ENCODE peak calls at places on chromosomes 16 and 17, in eight cellular contexts. D is GM12864, Z is B cell, C is lung, R is IMR-90, L is mucosa of descending colon, Y is foreskin fibroblast, T is pancreas. Q is an unnamed sample.

GRCh38 chr17:16916557-16916920 is 55.4 kb downstream of the TNFRSF13B start:
- DNase-seq in D (no peak), Z (no peak), C (no peak), R (no peak), L (no peak), Y (no peak), T (no peak), Q (no peak)

GRCh38 chr16:73717266-73718057 is 579.2 kb upstream of the PSMD7 start:
- DNase-seq in D (no peak), Z (no peak), C (no peak), R (no peak), L (no peak), Y (no peak), T (no peak), Q (no peak)

GRCh38 chr17:42055496-42055895 is 5.1 kb upstream of the C17orf113 start:
- DNase-seq in D (no peak), Z (no peak), C (no peak), R (peak; percentile 12), L (no peak), Y (peak; percentile 35), T (no peak), Q (no peak)

GRCh38 chr17:47879028-47879585 is 16.9 kb upstream of the SP2 start:
- DNase-seq in D (no peak), Z (no peak), C (no peak), R (peak; percentile 78), L (no peak), Y (no peak), T (no peak), Q (peak; percentile 23)

GRCh38 chr17:2174471-2175293 is 119.8 kb downstream of the HIC1 start:
- DNase-seq in D (no peak), Z (no peak), C (peak; percentile 55), R (peak; percentile 99), L (peak; percentile 49), Y (peak; percentile 91), T (no peak), Q (peak; percentile 98)

GRCh38 chr16:67883146-67883871 is 1.4 kb upstream of the NRN1L start:
- DNase-seq in D (no peak), Z (no peak), C (no peak), R (no peak), L (no peak), Y (no peak), T (no peak), Q (no peak)

GRCh38 chr17:37736428-37736827 is 8.4 kb downstream of the HNF1B start:
- DNase-seq in D (no peak), Z (no peak), C (no peak), R (no peak), L (no peak), Y (no peak), T (no peak), Q (no peak)

GRCh38 chr17:32503251-32504165 is 16.7 kb downstream of the CDK5R1 start:
- DNase-seq in D (peak; percentile 96), Z (peak; percentile 78), C (no peak), R (no peak), L (no peak), Y (no peak), T (no peak), Q (no peak)

GRCh38 chr17:7404737-7405412 is 978 bp upstream of the TMEM256 start:
- DNase-seq in D (no peak), Z (no peak), C (peak; percentile 45), R (no peak), L (peak; percentile 70), Y (no peak), T (peak; percentile 65), Q (no peak)

GRCh38 chr16:47060596-47060995 is 83.1 kb downstream of the NETO2 start:
- DNase-seq in D (no peak), Z (no peak), C (no peak), R (no peak), L (no peak), Y (no peak), T (no peak), Q (no peak)

GRCh38 chr16:85733839-85734170 is 17.1 kb downstream of the C16orf74 start:
- DNase-seq in D (no peak), Z (no peak), C (peak; percentile 41), R (no peak), L (no peak), Y (no peak), T (no peak), Q (peak; percentile 44)

GRCh38 chr17:51461578-51462004 is 201.2 kb downstream of the UTP18 start:
- DNase-seq in D (peak; percentile 10), Z (peak; percentile 14), C (peak; percentile 62), R (peak; percentile 23), L (peak; percentile 54), Y (no peak), T (peak; percentile 42), Q (peak; percentile 60)

GRCh38 chr16:27483083-27483437 is 66.7 kb downstream of the GTF3C1 start:
- DNase-seq in D (no peak), Z (no peak), C (no peak), R (no peak), L (no peak), Y (no peak), T (no peak), Q (no peak)

GRCh38 chr17:71180801-71181385 is 939.9 kb upstream of the SOX9 start:
- DNase-seq in D (no peak), Z (no peak), C (no peak), R (peak; percentile 52), L (peak; percentile 48), Y (peak; percentile 20), T (no peak), Q (peak; percentile 47)

GRCh38 chr17:32461853-32462617 is 17.7 kb downstream of the PSMD11 start:
- DNase-seq in D (no peak), Z (peak; percentile 74), C (no peak), R (peak; percentile 52), L (no peak), Y (peak; percentile 35), T (peak; percentile 33), Q (peak; percentile 61)

GRCh38 chr17:6712854-6713129 is 377 bp downstream of the SLC13A5 start:
- DNase-seq in D (no peak), Z (no peak), C (no peak), R (no peak), L (no peak), Y (no peak), T (no peak), Q (no peak)

GRCh38 chr17:45098869-45099616 is 33.3 kb downstream of the PLCD3 start:
- DNase-seq in D (no peak), Z (peak; percentile 77), C (peak; percentile 85), R (peak; percentile 66), L (peak; percentile 91), Y (peak; percentile 48), T (peak; percentile 79), Q (peak; percentile 82)

GRCh38 chr16:57137566-57138273 is 45.3 kb downstream of the CPNE2 start:
- DNase-seq in D (no peak), Z (no peak), C (no peak), R (no peak), L (peak; percentile 24), Y (no peak), T (no peak), Q (no peak)

GRCh38 chr17:10325036-10325435 is 47.8 kb downstream of the MYH13 start:
- DNase-seq in D (no peak), Z (no peak), C (no peak), R (peak; percentile 8), L (no peak), Y (no peak), T (no peak), Q (peak; percentile 24)

GRCh38 chr17:10328206-10328605 is 44.6 kb downstream of the MYH13 start:
- DNase-seq in D (no peak), Z (no peak), C (no peak), R (no peak), L (no peak), Y (no peak), T (no peak), Q (no peak)

GRCh38 chr17:10328971-10329923 is 43.6 kb downstream of the MYH13 start:
- DNase-seq in D (no peak), Z (no peak), C (no peak), R (no peak), L (no peak), Y (no peak), T (no peak), Q (no peak)

GRCh38 chr17:10323812-10324610 is 48.8 kb downstream of the MYH13 start:
- DNase-seq in D (no peak), Z (no peak), C (no peak), R (no peak), L (no peak), Y (no peak), T (no peak), Q (no peak)

GRCh38 chr17:10327640-10328039 is 45.2 kb downstream of the MYH13 start:
- DNase-seq in D (peak; percentile 39), Z (peak; percentile 71), C (peak; percentile 76), R (peak; percentile 73), L (peak; percentile 84), Y (peak; percentile 37), T (peak; percentile 43), Q (peak; percentile 83)
- TF ChIP-seq CTCF in D (peak; percentile 96), Z (peak; percentile 93), C (peak; percentile 69), R (peak; percentile 81), L (peak; percentile 90), Y (peak; percentile 91), T (peak; percentile 87), Q (peak; percentile 87)

GRCh38 chr16:23433261-23433920 is 19.6 kb downstream of the COG7 start:
- DNase-seq in D (no peak), Z (no peak), C (no peak), R (no peak), L (peak; percentile 63), Y (no peak), T (no peak), Q (no peak)
- TF ChIP-seq CTCF in D (no peak), Z (no peak), C (no peak), R (no peak), L (no peak), Y (no peak), T (no peak), Q (no peak)

DNA sequence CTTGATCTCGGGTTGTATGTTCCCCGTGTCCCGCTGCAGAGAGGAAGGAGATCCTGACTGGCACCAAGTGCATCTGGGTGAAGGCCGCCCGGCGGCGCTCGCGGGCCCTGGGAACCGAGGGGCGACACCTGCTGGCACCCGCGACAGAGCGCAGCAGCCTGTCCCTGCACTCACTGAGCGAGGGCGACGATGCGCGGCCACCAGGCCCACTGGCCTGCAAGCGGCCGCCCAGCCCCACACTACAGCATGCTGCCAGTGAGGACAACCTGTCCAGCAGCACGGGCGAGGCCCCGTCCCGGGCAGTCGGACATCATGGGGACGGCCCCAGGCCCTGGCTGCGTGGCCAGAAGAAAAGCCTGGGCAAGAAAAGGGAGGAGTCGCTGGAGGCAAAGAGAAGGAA is 7.5 kb downstream of the BTBD17 start:
- DNase-seq in D (no peak), Z (peak; percentile 33), C (no peak), R (no peak), L (peak; percentile 77), Y (no peak), T (no peak), Q (peak; percentile 9)
- TF ChIP-seq CTCF in D (peak; percentile 95), Z (peak; percentile 30), C (peak; percentile 18), R (peak; percentile 12), L (peak; percentile 60), Y (peak; percentile 5), T (no peak), Q (peak; percentile 16)

DNA sequence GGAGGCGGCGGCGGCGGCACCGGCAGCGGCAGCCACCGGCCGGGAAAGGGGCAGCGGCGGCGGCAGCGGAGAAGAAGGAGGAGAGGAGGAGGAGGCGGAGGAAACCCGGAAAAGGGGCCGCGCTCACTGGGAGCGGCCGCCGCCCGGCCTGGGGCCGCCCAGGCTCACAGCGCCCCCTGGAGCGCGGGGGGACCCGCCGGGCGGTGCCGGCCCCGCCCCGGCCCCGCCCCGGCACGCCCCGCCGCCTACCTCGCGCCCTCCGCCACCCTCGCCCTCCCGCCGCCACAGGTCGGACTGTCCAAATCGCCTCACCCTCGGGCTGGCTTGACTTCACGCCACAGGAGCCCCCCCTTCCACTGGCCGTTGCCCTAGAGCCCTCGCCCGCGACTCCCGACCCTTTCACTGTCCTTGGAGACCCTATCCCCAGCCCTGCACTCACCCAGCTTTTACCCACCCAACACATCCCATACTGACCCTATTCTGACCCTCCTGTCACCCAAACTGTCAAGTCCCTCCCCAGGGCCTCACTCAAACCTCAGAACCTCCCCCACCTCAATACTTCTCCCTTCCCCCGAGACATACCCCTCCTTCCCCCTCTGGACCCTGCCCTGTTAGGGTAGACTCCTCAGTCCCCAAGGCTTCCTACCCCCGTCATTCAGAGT is at the start of gene CSNK2A2:
- DNase-seq in D (peak; percentile 27), Z (peak; percentile 86), C (peak; percentile 72), R (peak; percentile 56), L (peak; percentile 82), Y (peak; percentile 52), T (peak; percentile 71), Q (peak; percentile 62)
- TF ChIP-seq CTCF in D (peak; percentile 52), Z (no peak), C (peak; percentile 21), R (peak; percentile 64), L (peak; percentile 33), Y (no peak), T (no peak), Q (no peak)